ENCODE peak calls at places on chromosomes 2 and 18, in nine cellular contexts. Q, N, M, R, P, Z, S, J and O are unnamed samples.

GRCh38 chr2:85589982-85590791 is 5.4 kb upstream of the RNF181 start:
- DNase-seq in Q (no peak), N (no peak), M (peak), R (peak), P (peak), Z (peak), S (no peak), J (no peak), O (peak)

GRCh38 chr2:64978514-64979268 is 10.5 kb upstream of the SLC1A4 start:
- DNase-seq in Q (no peak), N (no peak), M (no peak), R (no peak), P (peak), Z (no peak), S (no peak), J (no peak), O (peak)

GRCh38 chr18:52288403-52289004 is 51.5 kb upstream of the DCC start:
- DNase-seq in Q (peak), N (no peak), M (no peak), R (no peak), P (no peak), Z (no peak), S (no peak), J (no peak), O (no peak)

GRCh38 chr2:149743842-149744468 is 156.4 kb upstream of the MMADHC start:
- DNase-seq in Q (no peak), N (no peak), M (peak), R (no peak), P (peak), Z (peak), S (no peak), J (no peak), O (peak)

GRCh38 chr2:239115616-239116015 is 267.7 kb downstream of the TWIST2 start:
- DNase-seq in Q (no peak), N (no peak), M (no peak), R (no peak), P (no peak), Z (no peak), S (no peak), J (no peak), O (no peak)

GRCh38 chr2:156800781-156801366 is 364.7 kb downstream of the GPD2 start:
- DNase-seq in Q (peak), N (no peak), M (peak), R (no peak), P (peak), Z (no peak), S (no peak), J (no peak), O (no peak)

GRCh38 chr2:130975729-130976128 is 117.5 kb downstream of the FAM168B start:
- DNase-seq in Q (no peak), N (no peak), M (no peak), R (no peak), P (no peak), Z (no peak), S (no peak), J (no peak), O (no peak)

GRCh38 chr2:237714690-237715458 is 83.7 kb upstream of the RBM44 start:
- DNase-seq in Q (no peak), N (no peak), M (no peak), R (no peak), P (peak), Z (no peak), S (no peak), J (no peak), O (no peak)

GRCh38 chr2:74325815-74326214 is 17.4 kb downstream of the SLC4A5 start:
- DNase-seq in Q (no peak), N (no peak), M (no peak), R (no peak), P (no peak), Z (no peak), S (no peak), J (no peak), O (no peak)

GRCh38 chr2:74944987-74945782 is 13.3 kb upstream of the POLE4 start:
- DNase-seq in Q (no peak), N (no peak), M (no peak), R (no peak), P (peak), Z (no peak), S (no peak), J (no peak), O (peak)

GRCh38 chr2:172968061-172968469 is 107.6 kb upstream of the MAP3K20 start:
- DNase-seq in Q (no peak), N (no peak), M (peak), R (peak), P (peak), Z (peak), S (no peak), J (no peak), O (peak)

GRCh38 chr2:135709992-135710391 is 31.7 kb upstream of the UBXN4 start:
- DNase-seq in Q (no peak), N (peak), M (no peak), R (peak), P (peak), Z (peak), S (no peak), J (peak), O (peak)

GRCh38 chr2:211144078-211144477 is 587.7 kb downstream of the CPS1 start:
- DNase-seq in Q (no peak), N (no peak), M (peak), R (no peak), P (peak), Z (peak), S (no peak), J (no peak), O (peak)

GRCh38 chr2:20490300-20491181 is 43.7 kb downstream of the RHOB start:
- DNase-seq in Q (no peak), N (no peak), M (no peak), R (no peak), P (no peak), Z (no peak), S (no peak), J (no peak), O (no peak)

GRCh38 chr2:23711979-23712755 is 214.8 kb downstream of the ATAD2B start:
- DNase-seq in Q (no peak), N (no peak), M (peak), R (peak), P (no peak), Z (no peak), S (no peak), J (no peak), O (no peak)

GRCh38 chr2:68045337-68045736 is 17.5 kb downstream of the C1D start:
- DNase-seq in Q (no peak), N (no peak), M (no peak), R (no peak), P (peak), Z (no peak), S (no peak), J (no peak), O (no peak)

GRCh38 chr2:239267411-239267941 is 133.3 kb downstream of the HDAC4 start:
- DNase-seq in Q (no peak), N (peak), M (peak), R (peak), P (peak), Z (no peak), S (peak), J (peak), O (peak)

GRCh38 chr18:80145191-80145799 is 36.2 kb downstream of the ADNP2 start:
- DNase-seq in Q (peak), N (no peak), M (no peak), R (no peak), P (no peak), Z (no peak), S (no peak), J (no peak), O (no peak)

GRCh38 chr18:44969214-44969842 is 288.6 kb downstream of the SETBP1 start:
- DNase-seq in Q (no peak), N (no peak), M (no peak), R (no peak), P (no peak), Z (no peak), S (no peak), J (no peak), O (no peak)